ENCODE peak calls at places on chromosomes 12 and 14, in six cellular contexts. N is esophagus squamous epithelium, S is fibroblast of pulmonary artery, W is fibroblast of mammary gland, H is Caco-2, K is dorsolateral prefrontal cortex. M is an unnamed sample.
A peak's percentile ranks its signal among the peaks of the same experiment; 100 is the strongest.

GRCh38 chr12:65882504-65882903 is 58.2 kb downstream of the HMGA2 start:
- DNase-seq in N (no peak), S (no peak), W (peak; percentile 60), H (no peak), K (no peak), M (no peak)

GRCh38 chr12:89072303-89073026 is 279.8 kb downstream of the DUSP6 start:
- DNase-seq in N (no peak), S (no peak), W (no peak), H (no peak), K (no peak), M (no peak)

GRCh38 chr12:49662998-49663843 is 39.9 kb downstream of the PRPF40B start:
- DNase-seq in N (no peak), S (peak; percentile 93), W (peak; percentile 86), H (no peak), K (peak; percentile 26), M (peak; percentile 81)

GRCh38 chr14:81396108-81396507 is 4.0 kb downstream of the STON2 start:
- DNase-seq in N (no peak), S (no peak), W (peak; percentile 62), H (no peak), K (no peak), M (peak; percentile 4)

GRCh38 chr12:105945935-105946334 is 192.8 kb downstream of the NUAK1 start:
- DNase-seq in N (no peak), S (no peak), W (no peak), H (no peak), K (no peak), M (peak; percentile 25)

GRCh38 chr12:90572778-90573177 is 382.2 kb downstream of the CCER1 start:
- DNase-seq in N (no peak), S (no peak), W (no peak), H (no peak), K (no peak), M (no peak)

GRCh38 chr12:92673756-92674155 is 29.0 kb upstream of the PLEKHG7 start:
- DNase-seq in N (no peak), S (no peak), W (no peak), H (no peak), K (no peak), M (no peak)

GRCh38 chr14:69083181-69083580 is 69.7 kb downstream of the DCAF5 start:
- DNase-seq in N (no peak), S (no peak), W (no peak), H (no peak), K (no peak), M (no peak)

GRCh38 chr12:2415568-2415944 is 362.8 kb downstream of the CACNA1C start:
- DNase-seq in N (no peak), S (no peak), W (no peak), H (no peak), K (no peak), M (no peak)

GRCh38 chr12:108622425-108622824 is 11.3 kb downstream of the SELPLG start:
- DNase-seq in N (no peak), S (peak; percentile 91), W (no peak), H (no peak), K (no peak), M (peak; percentile 48)

GRCh38 chr12:44875417-44875953 is 630 bp downstream of the NELL2 start:
- DNase-seq in N (no peak), S (no peak), W (no peak), H (peak; percentile 29), K (no peak), M (no peak)

GRCh38 chr14:29390046-29390841 is 537.4 kb downstream of the PRKD1 start:
- DNase-seq in N (no peak), S (no peak), W (no peak), H (no peak), K (no peak), M (peak; percentile 8)

GRCh38 chr12:54033106-54033979 is 493 bp downstream of the HOXC5 start:
- DNase-seq in N (no peak), S (no peak), W (peak; percentile 60), H (peak; percentile 74), K (no peak), M (peak; percentile 32)

GRCh38 chr12:52191841-52192791 is at the start of gene KRT80:
- DNase-seq in N (no peak), S (peak; percentile 99), W (peak; percentile 98), H (peak; percentile 29), K (peak; percentile 54), M (peak; percentile 99)

GRCh38 chr12:106317406-106318082 is 15.0 kb downstream of the TCP11L2 start:
- DNase-seq in N (no peak), S (no peak), W (no peak), H (no peak), K (no peak), M (no peak)

GRCh38 chr12:57388425-57388824 is 42.4 kb downstream of the R3HDM2 start:
- DNase-seq in N (no peak), S (no peak), W (no peak), H (no peak), K (no peak), M (no peak)

DNA sequence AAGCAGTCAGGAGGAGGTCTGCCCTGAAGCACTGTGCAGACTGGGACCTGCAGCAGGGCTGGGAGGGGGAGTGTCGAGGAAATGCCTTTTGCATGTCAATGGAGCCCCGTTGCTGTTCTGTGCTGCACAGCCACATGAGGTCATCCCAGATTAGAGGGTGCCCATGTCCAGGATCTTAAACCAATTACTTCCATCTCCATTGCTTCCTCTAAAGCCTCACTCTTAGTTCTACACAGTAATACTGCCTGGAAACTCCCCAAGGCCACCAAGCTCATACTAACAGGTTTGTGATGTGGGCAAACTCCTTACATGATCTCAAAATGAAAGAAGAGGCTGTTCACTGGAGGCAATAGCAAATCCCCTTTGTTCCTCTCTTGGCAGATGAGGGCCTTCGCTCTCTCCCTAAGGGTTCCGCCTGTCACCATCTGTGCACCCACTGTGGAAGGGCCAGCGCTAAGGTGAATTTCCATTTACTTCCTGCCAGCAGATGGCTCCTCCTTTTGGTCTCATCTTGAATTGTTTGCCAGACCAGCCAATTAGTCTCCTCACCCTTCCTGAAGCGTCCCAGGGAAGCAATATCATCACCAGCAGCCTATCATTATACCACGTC is 35.4 kb upstream of the LTA4H start:
- DNase-seq in N (no peak), S (peak; percentile 29), W (peak; percentile 32), H (peak; percentile 19), K (no peak), M (peak; percentile 30)
- TF ChIP-seq CTCF in N (no peak), S (peak; percentile 14), W (peak; percentile 18), H (no peak), K (no peak), M (no peak)

DNA sequence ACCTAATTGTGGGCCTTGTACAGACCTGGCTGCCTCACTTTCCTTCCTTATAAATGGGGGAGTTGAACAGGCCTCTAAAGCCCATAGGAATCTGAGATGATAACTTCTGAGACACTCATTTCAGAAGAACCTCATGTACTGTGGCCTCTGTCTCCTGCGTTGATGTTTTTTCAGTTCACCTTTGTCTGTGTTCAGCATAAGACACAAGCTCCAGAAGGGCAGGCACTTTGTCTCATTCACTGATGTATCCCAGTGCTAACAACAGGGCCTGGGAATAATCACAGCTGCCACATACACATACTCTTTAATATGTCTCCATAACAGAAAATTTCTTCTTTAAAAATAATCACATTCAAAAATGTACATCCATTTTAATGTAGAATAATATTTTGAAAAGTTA is 3.3 kb downstream of the FGD6 start:
- DNase-seq in N (no peak), S (no peak), W (no peak), H (no peak), K (no peak), M (no peak)
- H3K4me3 ChIP-seq in N (no peak overlapping the region), S (no peak overlapping the region), W (no peak overlapping the region), H (no peak overlapping the region), K (no peak overlapping the region), M (no peak overlapping the region)

GRCh38 chr12:99618657-99619056 is 28.9 kb upstream of the GARIN6 start:
- DNase-seq in N (no peak), S (no peak), W (no peak), H (no peak), K (no peak), M (no peak)

GRCh38 chr12:99620159-99620479 is 27.4 kb upstream of the GARIN6 start:
- DNase-seq in N (no peak), S (no peak), W (no peak), H (no peak), K (no peak), M (no peak)

GRCh38 chr12:99619389-99620158 is 28.0 kb upstream of the GARIN6 start:
- DNase-seq in N (no peak), S (peak; percentile 25), W (peak; percentile 42), H (peak; percentile 21), K (no peak), M (no peak)
- TF ChIP-seq CTCF in N (peak; percentile 36), S (peak; percentile 59), W (peak; percentile 62), H (peak; percentile 61), K (peak; percentile 28), M (peak; percentile 21)

GRCh38 chr12:14902465-14902864 is 16.8 kb upstream of the MGP start:
- DNase-seq in N (no peak), S (no peak), W (peak; percentile 32), H (no peak), K (no peak), M (peak; percentile 43)
- H3K4me3 ChIP-seq in N (no peak overlapping the region), S (no peak overlapping the region), W (no peak overlapping the region), H (no peak overlapping the region), K (no peak overlapping the region), M (no peak overlapping the region)

DNA sequence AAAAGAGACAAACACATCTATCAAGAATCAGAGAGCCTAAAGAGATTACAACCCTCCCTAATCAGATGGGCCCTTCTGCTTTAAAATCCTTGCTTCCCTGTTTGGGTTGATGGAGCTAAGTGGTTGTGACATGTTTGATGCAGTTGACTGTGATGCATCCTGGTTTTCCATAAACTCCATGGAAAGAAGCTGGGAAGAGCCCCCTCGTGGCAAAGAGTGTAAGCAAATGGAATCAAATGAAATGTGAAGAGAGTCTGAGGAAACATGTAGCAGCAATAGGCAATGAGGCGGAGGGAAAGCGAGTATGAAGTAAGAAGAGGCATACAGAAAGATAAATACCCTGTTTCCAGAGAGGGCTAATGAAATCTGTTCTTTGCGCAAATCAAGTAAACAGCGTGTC is 70.4 kb upstream of the SLCO1C1 start:
- DNase-seq in N (no peak), S (peak; percentile 62), W (peak; percentile 46), H (peak; percentile 55), K (no peak), M (peak; percentile 34)
- TF ChIP-seq CTCF in N (no peak), S (peak; percentile 70), W (peak; percentile 54), H (peak; percentile 40), K (peak; percentile 14), M (peak; percentile 54)

DNA sequence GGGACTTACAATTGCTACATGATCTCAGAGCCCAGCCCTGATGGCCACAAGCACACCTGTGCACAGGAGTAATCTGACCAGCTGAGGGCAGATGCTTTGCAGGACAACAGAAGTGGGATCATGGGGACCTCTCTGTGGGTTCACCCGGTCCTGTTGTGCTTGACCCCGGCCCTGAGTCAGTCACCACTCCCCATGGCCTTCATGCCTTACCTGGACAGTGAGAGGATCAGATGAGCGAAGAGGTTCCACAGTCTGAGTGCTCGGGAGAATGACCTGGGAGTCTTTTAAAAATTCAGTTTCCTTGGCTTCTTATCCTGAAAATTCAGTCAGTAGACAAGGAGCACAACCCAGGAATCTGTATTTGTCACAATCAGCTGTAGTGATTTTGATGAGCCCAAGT is 88.1 kb downstream of the NTF3 start:
- DNase-seq in N (no peak), S (no peak), W (no peak), H (no peak), K (no peak), M (no peak)
- H3K4me3 ChIP-seq in N (no peak overlapping the region), S (no peak overlapping the region), W (no peak overlapping the region), H (no peak overlapping the region), K (no peak overlapping the region), M (no peak overlapping the region)